ENCODE peak calls at places on chromosomes 2 and 18, in eight cellular contexts. A is dorsolateral prefrontal cortex; I is cerebellum; V is right lobe of liver; U is SHP77; S is endothelial cell; J is stimulated activated CD8-positive, alpha-beta memory T cell treated with anti-CD3 and anti-CD28 coated beads, Interleukin-15, amount 100 ng/mL, for 24 hours; K is iris pigment epithelial cell. B is an unnamed sample.

GRCh38 chr2:220460257-220460985 is 833.0 kb downstream of the SLC4A3 start:
- DNase-seq in I (no peak), A (no peak), S (no peak), V (no peak), U (no peak), K (peak), J (no peak), B (no peak)

GRCh38 chr2:60867848-60868247 is 13.5 kb upstream of the REL start:
- DNase-seq in I (no peak), U (no peak), V (no peak), K (no peak), S (no peak), J (no peak), A (no peak), B (no peak)

GRCh38 chr2:166592750-166593149 is 98.7 kb upstream of the SCN7A start:
- DNase-seq in A (no peak), K (peak), S (no peak), I (no peak), V (no peak), U (no peak), J (no peak), B (no peak)

GRCh38 chr2:79437416-79438281 is 75.2 kb upstream of the CTNNA2 start:
- DNase-seq in V (no peak), K (peak), A (no peak), S (no peak), I (no peak), U (no peak), J (no peak), B (peak)

GRCh38 chr2:152504618-152505017 is 169.6 kb downstream of the FMNL2 start:
- DNase-seq in K (peak), I (no peak), A (no peak), J (no peak), V (no peak), S (no peak), U (no peak), B (peak)

GRCh38 chr18:74506405-74507119 is 10.4 kb downstream of the CNDP2 start:
- DNase-seq in A (no peak), I (no peak), J (no peak), U (no peak), V (no peak), S (no peak), K (peak), B (no peak)

GRCh38 chr2:222907790-222908431 is 47.1 kb downstream of the ACSL3 start:
- DNase-seq in V (no peak), A (no peak), U (no peak), J (no peak), S (no peak), K (peak), I (no peak), B (no peak)

GRCh38 chr2:236738030-236738429 is 168.4 kb downstream of the ACKR3 start:
- DNase-seq in I (no peak), J (no peak), U (no peak), V (no peak), A (no peak), S (no peak), K (no peak), B (no peak)

GRCh38 chr2:109451671-109452070 is 162.1 kb downstream of the SEPTIN10 start:
- DNase-seq in A (no peak), U (no peak), I (no peak), J (no peak), S (no peak), K (no peak), V (no peak), B (no peak)

GRCh38 chr2:64283641-64284371 is 139.6 kb upstream of the PELI1 start:
- DNase-seq in I (no peak), V (no peak), A (no peak), U (no peak), S (no peak), J (no peak), K (peak), B (no peak)

GRCh38 chr18:73850782-73851181 is 296.9 kb downstream of the FBXO15 start:
- DNase-seq in K (no peak), J (no peak), S (no peak), I (no peak), V (no peak), U (no peak), A (no peak), B (no peak)

GRCh38 chr2:56191617-56192016 is 7.8 kb downstream of the CCDC85A start:
- DNase-seq in U (peak), V (peak), I (peak), J (no peak), K (peak), A (peak), S (peak), B (peak)

GRCh38 chr2:17162721-17163120 is 355.5 kb downstream of the RAD51AP2 start:
- DNase-seq in J (no peak), K (no peak), A (no peak), S (no peak), U (no peak), I (no peak), V (no peak), B (no peak)

GRCh38 chr18:54995421-54995820 is 36.2 kb upstream of the CCDC68 start:
- DNase-seq in U (no peak), K (no peak), I (no peak), A (no peak), V (no peak), J (no peak), S (no peak), B (no peak)

GRCh38 chr2:190137561-190137960 is 75.0 kb upstream of the MSTN start:
- DNase-seq in J (no peak), I (no peak), V (peak), S (no peak), A (no peak), K (peak), U (no peak), B (no peak)

GRCh38 chr18:12121175-12122095 is 27.8 kb downstream of the ANKRD62 start:
- DNase-seq in A (no peak), J (no peak), V (no peak), I (no peak), K (peak), U (peak), S (peak), B (peak)

GRCh38 chr18:75544496-75544895 is 117.0 kb upstream of the SMIM21 start:
- DNase-seq in K (peak), V (no peak), A (no peak), S (no peak), U (no peak), I (no peak), J (no peak), B (peak)

GRCh38 chr2:164625378-164625971 is 4.2 kb upstream of the GRB14 start:
- DNase-seq in J (no peak), V (no peak), I (no peak), S (no peak), A (no peak), U (no peak), K (peak), B (peak)

GRCh38 chr18:62758591-62758990 is 43.2 kb downstream of the PHLPP1 start:
- DNase-seq in A (no peak), J (no peak), I (no peak), V (no peak), K (no peak), U (no peak), S (no peak), B (no peak)

GRCh38 chr2:79530443-79530842 is 17.6 kb downstream of the CTNNA2 start:
- DNase-seq in I (no peak), S (peak), A (no peak), V (no peak), K (no peak), U (peak), J (no peak), B (peak)

GRCh38 chr2:203097735-203098134 is 83.1 kb downstream of the NBEAL1 start:
- DNase-seq in U (no peak), A (no peak), I (no peak), S (no peak), K (peak), J (no peak), V (no peak), B (peak)

GRCh38 chr18:9557250-9557943 is 57.0 kb downstream of the PPP4R1 start:
- DNase-seq in K (peak), U (no peak), I (no peak), V (no peak), S (no peak), A (no peak), J (no peak), B (no peak)

GRCh38 chr2:238108423-238109201 is 8.5 kb downstream of the ESPNL start:
- DNase-seq in S (no peak), A (no peak), J (no peak), K (no peak), I (no peak), V (no peak), U (no peak), B (no peak)

GRCh38 chr2:170848587-170848986 is 31.9 kb downstream of the GAD1 start:
- DNase-seq in V (no peak), K (peak), J (no peak), U (no peak), A (no peak), S (no peak), I (no peak), B (peak)

GRCh38 chr18:23881778-23882177 is 132.8 kb upstream of the TTC39C start:
- DNase-seq in S (no peak), V (no peak), I (peak), J (no peak), U (peak), A (peak), K (no peak), B (no peak)

GRCh38 chr18:42053188-42053781 is 98.3 kb downstream of the PIK3C3 start:
- DNase-seq in U (peak), V (peak), S (peak), J (peak), A (peak), K (peak), I (peak), B (peak)

GRCh38 chr2:50385361-50385760 is 646.6 kb downstream of the NRXN1 start:
- DNase-seq in K (no peak), A (peak), V (no peak), I (no peak), U (no peak), S (no peak), J (no peak), B (no peak)

GRCh38 chr2:109173311-109174171 is 44.5 kb downstream of the SH3RF3 start:
- DNase-seq in K (peak), V (peak), S (no peak), J (no peak), I (no peak), A (no peak), U (peak), B (peak)

GRCh38 chr2:131535526-131535925 is 7.8 kb downstream of the CCDC74A start:
- DNase-seq in V (no peak), I (no peak), U (no peak), K (no peak), S (no peak), J (no peak), A (no peak), B (no peak)

GRCh38 chr2:102540882-102541281 is 67.9 kb downstream of the SLC9A4 start:
- DNase-seq in S (no peak), K (no peak), U (no peak), V (no peak), I (no peak), J (no peak), A (no peak), B (no peak)

GRCh38 chr2:67485431-67485830 is 88.3 kb downstream of the ETAA1 start:
- DNase-seq in J (no peak), S (no peak), K (peak), V (no peak), U (no peak), I (no peak), A (no peak), B (peak)

GRCh38 chr2:19353721-19354050 is 4.7 kb downstream of the OSR1 start:
- DNase-seq in K (no peak), U (no peak), A (no peak), S (no peak), I (no peak), V (no peak), J (no peak), B (no peak)

GRCh38 chr18:13563390-13563805 is 163.0 kb downstream of the FAM210A start:
- DNase-seq in A (no peak), J (no peak), S (no peak), K (no peak), V (no peak), U (no peak), I (no peak), B (no peak)

GRCh38 chr2:173184031-173185004 is 108.7 kb downstream of the MAP3K20 start:
- DNase-seq in S (no peak), I (no peak), V (no peak), J (no peak), K (peak), A (no peak), U (no peak), B (peak)

B was measured in M059J.